ENCODE peak calls at places on chromosomes 16 and 17, in four cellular contexts. B is trophoblast cell, J is mesenchymal stem cell, Y is H1. S is an unnamed sample.

GRCh38 chr16:12245923-12246290 is 269.4 kb downstream of the SNX29 start:
- DNase-seq in Y (no peak), J (no peak), B (no peak), S (no peak)

GRCh38 chr17:82351254-82351712 is 7.8 kb upstream of the TEX19 start:
- DNase-seq in J (no peak), B (no peak), Y (no peak), S (no peak)

GRCh38 chr16:85940214-85940613 is 41.3 kb downstream of the IRF8 start:
- DNase-seq in Y (no peak), J (no peak), B (peak), S (no peak)

GRCh38 chr17:78532922-78533640 is 44.1 kb downstream of the DNAH17 start:
- DNase-seq in J (peak), Y (no peak), B (peak), S (no peak)

GRCh38 chr16:73560497-73560896 is 512.6 kb upstream of the ZFHX3 start:
- DNase-seq in J (no peak), B (no peak), Y (no peak), S (no peak)

GRCh38 chr17:82838386-82839063 is 1.3 kb downstream of the ZNF750 start:
- DNase-seq in B (peak), J (peak), Y (no peak), S (no peak)

GRCh38 chr16:84677849-84678248 is 22.0 kb upstream of the USP10 start:
- DNase-seq in Y (no peak), J (peak), B (no peak), S (no peak)

GRCh38 chr17:46910179-46910927 is 12.6 kb upstream of the GOSR2 start:
- DNase-seq in Y (no peak), J (no peak), B (no peak), S (no peak)

GRCh38 chr17:16929757-16930520 is 42.0 kb downstream of the TNFRSF13B start:
- DNase-seq in B (no peak), J (no peak), Y (no peak), S (no peak)

GRCh38 chr16:57191056-57191536 is 5.0 kb downstream of the RSPRY1 start:
- DNase-seq in B (no peak), J (peak), Y (no peak), S (no peak)

GRCh38 chr17:15926039-15926740 is 18.7 kb upstream of the ADORA2B start:
- DNase-seq in J (peak), B (no peak), Y (no peak), S (no peak)

GRCh38 chr16:9949396-9949795 is 232.8 kb downstream of the GRIN2A start:
- DNase-seq in Y (no peak), J (no peak), B (no peak), S (no peak)

GRCh38 chr16:78744796-78745464 is 645.5 kb downstream of the WWOX start:
- DNase-seq in J (no peak), Y (no peak), B (no peak), S (no peak)

GRCh38 chr17:15398291-15398690 is 56.9 kb upstream of the TEKT3 start:
- DNase-seq in Y (no peak), B (no peak), J (peak), S (no peak)

GRCh38 chr17:29791336-29791735 is 138.7 kb downstream of the SSH2 start:
- DNase-seq in J (no peak), B (no peak), Y (no peak), S (no peak)

GRCh38 chr16:63289834-63290460 is 1253.7 kb upstream of the CDH8 start:
- DNase-seq in B (peak), J (peak), Y (peak), S (peak)

GRCh38 chr17:35259001-35259400 is 16.1 kb downstream of the SLFN5 start:
- DNase-seq in Y (no peak), B (no peak), J (no peak), S (no peak)

GRCh38 chr16:82042144-82042543 is 7.1 kb downstream of the HSD17B2 start:
- DNase-seq in J (no peak), B (peak), Y (no peak), S (no peak)

GRCh38 chr16:23729503-23730424 is 16.7 kb upstream of the ERN2 start:
- DNase-seq in Y (no peak), J (no peak), B (peak), S (no peak)

GRCh38 chr16:56988948-56989945 is at the start of gene NLRC5:
- DNase-seq in J (peak), Y (no peak), B (peak), S (peak)

GRCh38 chr17:80717661-80718060 is 173.0 kb downstream of the RPTOR start:
- DNase-seq in B (no peak), Y (no peak), J (no peak), S (no peak)

GRCh38 chr16:22969567-22969966 is 155.6 kb downstream of the HS3ST2 start:
- DNase-seq in B (no peak), J (no peak), Y (no peak), S (no peak)

GRCh38 chr17:29219378-29220047 is 27.1 kb upstream of the CRYBA1 start:
- DNase-seq in J (peak), B (peak), Y (peak), S (peak)

GRCh38 chr17:58081641-58082340 is 1.4 kb upstream of the DYNLL2 start:
- DNase-seq in Y (no peak), B (no peak), J (no peak), S (peak)

GRCh38 chr17:58084317-58084981 is 1.2 kb downstream of the DYNLL2 start:
- DNase-seq in J (peak), Y (no peak), B (peak), S (no peak)

GRCh38 chr17:58082341-58082869 is 814 bp upstream of the DYNLL2 start:
- DNase-seq in J (no peak), Y (no peak), B (no peak), S (no peak)

GRCh38 chr17:58083491-58084316 is 485 bp downstream of the DYNLL2 start:
- DNase-seq in Y (no peak), J (peak), B (peak), S (no peak)

DNA sequence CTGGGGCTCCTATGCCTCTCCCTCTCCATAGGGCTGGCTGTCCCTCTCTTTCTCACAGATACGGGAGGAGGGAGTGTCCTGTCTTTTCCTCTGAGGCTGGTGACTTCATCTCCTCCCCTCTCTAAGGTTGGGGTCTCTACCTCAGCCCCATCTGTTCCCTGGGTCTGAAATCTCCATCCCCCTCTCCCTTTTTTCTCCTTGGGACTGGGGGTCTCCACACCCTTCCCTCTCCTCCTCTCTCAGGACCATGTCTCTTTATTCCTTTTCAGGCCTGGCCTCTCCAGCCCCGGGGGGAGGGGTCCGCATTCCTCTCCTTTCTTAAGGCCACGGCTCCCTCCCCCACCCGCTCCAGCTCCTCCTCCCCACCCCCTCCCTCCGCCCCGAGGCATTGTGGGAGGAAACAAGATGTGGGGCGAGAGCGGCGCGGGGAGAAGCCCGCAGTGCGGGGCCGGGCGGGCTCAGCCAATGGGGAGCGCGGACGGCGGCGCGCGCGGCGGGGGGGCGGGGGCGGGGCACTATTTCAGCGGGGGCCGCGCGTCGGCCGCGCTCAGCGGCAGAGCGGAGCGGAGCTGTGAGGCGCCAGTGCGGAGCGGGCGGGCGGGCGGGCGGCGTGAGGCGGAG is at the start of gene DYNLL2:
- DNase-seq in B (peak), Y (peak), J (peak), S (peak)
- H3K14ac ChIP-seq in B (peak), Y (peak), J (peak), S (peak)

GRCh38 chr17:47967607-47968252 is 3.2 kb upstream of the CDK5RAP3 start:
- DNase-seq in J (peak), B (peak), Y (no peak), S (no peak)
- H3K14ac ChIP-seq in J (no peak), B (no peak), Y (no peak), S (no peak)

GRCh38 chr17:38705803-38706624 is 941 bp downstream of the MLLT6 start:
- DNase-seq in Y (no peak), J (peak), B (peak), S (peak)
- H3K14ac ChIP-seq in Y (no peak), J (no peak), B (peak), S (no peak)

DNA sequence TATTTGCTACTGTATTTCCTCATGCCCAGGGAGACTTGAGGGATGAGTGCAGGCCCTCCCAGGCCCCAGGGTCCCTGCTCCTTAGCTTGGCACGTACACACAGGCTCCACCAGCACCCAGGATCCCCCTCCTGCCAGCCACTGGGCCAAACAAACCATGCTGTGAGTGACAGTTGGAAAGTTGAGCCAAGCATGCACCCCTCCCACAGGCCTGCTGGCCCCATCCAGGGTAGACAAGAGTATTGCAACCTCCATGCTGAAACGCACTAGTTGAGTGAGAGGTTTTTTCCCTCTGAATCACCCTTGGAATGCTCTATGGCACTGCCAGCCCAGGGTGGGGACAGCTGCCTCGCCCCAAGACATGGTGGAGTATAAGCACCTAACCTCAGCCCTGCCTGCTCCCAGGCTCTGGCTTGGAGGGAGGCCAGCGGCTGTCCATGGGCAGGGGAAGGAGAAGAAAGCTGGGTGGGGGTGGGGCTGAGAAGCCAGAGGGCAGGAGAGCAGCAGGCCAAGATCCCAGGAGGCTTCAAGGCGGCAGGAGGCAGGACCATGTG is 49.6 kb downstream of the PITPNM3 start:
- DNase-seq in Y (no peak), B (peak), J (no peak), S (no peak)
- H3K14ac ChIP-seq in Y (no peak), B (no peak), J (no peak), S (peak)

GRCh38 chr17:3755335-3756030 is 31.8 kb downstream of the HASPIN start:
- DNase-seq in Y (no peak), J (no peak), B (no peak), S (no peak)
- H3K14ac ChIP-seq in Y (no peak), J (no peak), B (peak), S (no peak)

DNA sequence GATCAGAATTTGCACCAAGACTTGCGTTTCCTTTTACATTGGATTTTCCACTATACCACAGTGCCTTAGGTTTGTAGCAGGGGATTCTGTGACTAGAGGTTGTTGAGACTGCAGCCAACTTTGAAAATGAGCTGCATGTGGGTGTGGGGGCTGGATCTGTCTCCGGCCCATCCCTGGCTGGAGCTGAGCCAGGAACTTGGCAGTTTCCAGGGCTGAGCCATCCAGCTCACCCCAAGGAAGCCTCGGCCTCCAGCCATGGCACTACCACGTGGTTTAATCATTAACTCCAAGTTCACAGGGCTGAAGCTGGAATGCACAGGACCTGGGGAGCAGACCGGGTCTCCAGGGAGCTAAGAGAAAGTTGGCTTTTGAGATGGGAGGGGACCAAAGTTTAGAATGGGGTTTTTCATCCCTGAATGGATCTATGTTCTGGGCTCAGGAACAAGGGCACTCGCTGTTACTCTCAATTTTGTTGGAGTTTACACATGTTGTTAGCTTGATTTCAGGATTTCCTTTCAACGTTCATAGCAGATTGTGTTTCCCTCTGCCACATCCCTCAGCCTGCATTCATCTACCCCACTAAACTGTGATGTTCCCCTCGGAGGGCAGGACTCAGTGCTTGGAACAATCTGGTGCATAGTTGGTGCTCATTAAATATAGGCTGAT is 42.3 kb upstream of the HNF1B start:
- DNase-seq in B (no peak), Y (no peak), J (no peak), S (no peak)
- H3K14ac ChIP-seq in B (no peak), Y (no peak), J (no peak), S (no peak)

DNA sequence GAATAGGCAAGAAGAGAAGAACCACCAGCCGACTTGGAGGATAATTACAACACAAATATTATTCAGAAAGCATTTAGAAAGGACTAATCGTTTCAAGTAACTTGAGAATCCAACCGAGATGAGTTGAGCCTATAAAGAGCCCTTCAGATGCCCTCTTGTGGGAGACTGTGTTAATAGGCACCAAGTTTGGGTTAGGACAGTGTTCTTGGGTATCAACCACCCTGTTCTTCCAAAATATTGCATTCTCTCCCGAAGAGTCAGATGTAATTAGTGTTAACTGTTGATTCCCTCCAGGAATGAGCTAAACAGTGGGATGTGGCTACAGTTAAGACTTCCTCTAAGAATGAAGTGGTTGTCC is 87.8 kb upstream of the NOL11 start:
- DNase-seq in J (peak), Y (no peak), B (peak), S (no peak)
- H3K14ac ChIP-seq in J (no peak), Y (no peak), B (no peak), S (no peak)

DNA sequence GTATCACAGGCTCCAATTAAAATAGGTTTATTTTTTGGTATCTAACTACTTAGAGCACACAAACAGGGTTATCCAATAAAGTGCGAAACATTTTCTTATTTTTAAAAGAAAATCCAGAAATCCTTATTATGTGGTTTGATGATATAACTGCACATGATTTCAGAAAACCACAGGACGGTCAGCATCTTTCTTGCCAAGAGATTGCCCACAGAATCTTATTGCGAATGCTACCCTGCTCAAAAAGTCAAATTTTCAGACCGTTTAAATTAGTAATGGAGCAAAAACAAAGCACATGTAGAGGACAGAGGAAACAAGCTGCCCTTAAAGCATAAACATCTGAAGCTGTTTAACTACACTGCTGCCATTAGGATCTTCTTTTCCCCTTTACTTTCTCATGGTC is 43.9 kb downstream of the CMTM4 start:
- DNase-seq in Y (no peak), B (no peak), J (no peak), S (no peak)
- H3K14ac ChIP-seq in Y (no peak), B (no peak), J (no peak), S (no peak)

S was measured in neuronal stem cell.